ENCODE peak calls at places on chromosomes 2 and 18, in nine cellular contexts. D is stimulated activated CD4-positive, alpha-beta T cell treated with anti-CD3 and anti-CD28 coated beads, TNF-alpha, amount 100 ng/mL, for 4 hours; G is effector memory CD4-positive, alpha-beta T cell; R is NB4; X is SW 1271; T is NCI-H1092 treated with DMSO at 0.1 percent for 48 hours; M is activated T-helper 1 cell treated with anti-CD3 and anti-CD28 coated beads, Interleukin-12 subunit alpha, Interleukin-12 subunit beta, Interleukin-2, Interleukin-4 antibody, amounts not matched to agents 30 ng/mL and 10 ng/mL and 1 ng/mL, durations not matched to agents 14 hours and 24 hours and 36 hours; U is GF-D8; Q is neuronal stem cell. N is an unnamed sample.

GRCh38 chr2:86673976-86674670 is 46.0 kb upstream of the RMND5A start:
- DNase-seq in D (no peak), G (no peak), R (no peak), X (no peak), T (no peak), M (no peak), U (no peak), Q (no peak), N (no peak)

GRCh38 chr2:10777111-10777841 is 35.3 kb downstream of the PDIA6 start:
- DNase-seq in D (no peak), G (no peak), R (no peak), X (no peak), T (no peak), M (no peak), U (no peak), Q (no peak), N (no peak)

GRCh38 chr2:67625671-67626070 is 228.5 kb downstream of the ETAA1 start:
- DNase-seq in D (no peak), G (no peak), R (no peak), X (no peak), T (no peak), M (no peak), U (no peak), Q (no peak), N (no peak)

GRCh38 chr2:26245231-26245732 is 543 bp downstream of the HADHB start:
- DNase-seq in D (peak), G (peak), R (no peak), X (no peak), T (no peak), M (peak), U (no peak), Q (peak), N (no peak)

GRCh38 chr18:27901424-27902226 is 275.3 kb downstream of the CDH2 start:
- DNase-seq in D (no peak), G (no peak), R (no peak), X (no peak), T (peak), M (no peak), U (no peak), Q (no peak), N (no peak)

GRCh38 chr18:36169938-36170337 is 17.4 kb upstream of the MOCOS start:
- DNase-seq in D (no peak), G (no peak), R (no peak), X (no peak), T (no peak), M (no peak), U (no peak), Q (no peak), N (no peak)

GRCh38 chr2:216066255-216066654 is 15.4 kb downstream of the PECR start:
- DNase-seq in D (no peak), G (no peak), R (no peak), X (no peak), T (no peak), M (no peak), U (no peak), Q (no peak), N (no peak)

GRCh38 chr2:7704296-7704865 is 787.2 kb downstream of the RNF144A start:
- DNase-seq in D (no peak), G (no peak), R (no peak), X (no peak), T (no peak), M (no peak), U (no peak), Q (no peak), N (no peak)

GRCh38 chr2:161090401-161090800 is 69.8 kb upstream of the TANK start:
- DNase-seq in D (no peak), G (no peak), R (no peak), X (no peak), T (no peak), M (peak), U (no peak), Q (no peak), N (no peak)

GRCh38 chr2:211591456-211591855 is 947.1 kb downstream of the ERBB4 start:
- DNase-seq in D (no peak), G (no peak), R (no peak), X (no peak), T (no peak), M (no peak), U (no peak), Q (no peak), N (no peak)

GRCh38 chr18:11167778-11168177 is 18.4 kb upstream of the PIEZO2 start:
- DNase-seq in D (no peak), G (no peak), R (no peak), X (no peak), T (no peak), M (no peak), U (no peak), Q (no peak), N (no peak)

GRCh38 chr2:205435970-205436369 is 246.3 kb upstream of the NRP2 start:
- DNase-seq in D (no peak), G (no peak), R (peak), X (no peak), T (no peak), M (no peak), U (no peak), Q (no peak), N (no peak)

GRCh38 chr18:52504589-52504988 is 164.6 kb downstream of the DCC start:
- DNase-seq in D (no peak), G (no peak), R (no peak), X (no peak), T (no peak), M (no peak), U (no peak), Q (no peak), N (no peak)

GRCh38 chr2:232349546-232349945 is 29.0 kb upstream of the ALPP start:
- DNase-seq in D (no peak), G (no peak), R (no peak), X (no peak), T (no peak), M (no peak), U (no peak), Q (no peak), N (no peak)

GRCh38 chr2:152005612-152006011 is 93.2 kb downstream of the CACNB4 start:
- DNase-seq in D (no peak), G (no peak), R (peak), X (no peak), T (no peak), M (no peak), U (peak), Q (no peak), N (no peak)

GRCh38 chr2:181275643-181276070 is 181.5 kb upstream of the ITGA4 start:
- DNase-seq in D (no peak), G (no peak), R (peak), X (no peak), T (no peak), M (peak), U (no peak), Q (no peak), N (no peak)

GRCh38 chr18:2846241-2846637 is 567 bp upstream of the EMILIN2 start:
- DNase-seq in D (no peak), G (no peak), R (peak), X (no peak), T (no peak), M (no peak), U (no peak), Q (peak), N (no peak)

GRCh38 chr2:33680906-33681305 is 81.8 kb upstream of the FAM98A start:
- DNase-seq in D (no peak), G (no peak), R (no peak), X (no peak), T (no peak), M (no peak), U (no peak), Q (no peak), N (no peak)

GRCh38 chr2:182890773-182891381 is 24.4 kb upstream of the FRZB start:
- DNase-seq in D (no peak), G (no peak), R (no peak), X (no peak), T (no peak), M (no peak), U (no peak), Q (no peak), N (no peak)

N was measured in NCI-H1436 treated with DMSO at 0.1 percent for 48 hours.